ENCODE peak calls at places on chromosomes 12 and 14, in four cellular contexts. One of them, this sample, is unnamed. For H3K36me3, the result is how much of the 10 kb centered on the place peaks cover.

GRCh38 chr12:123954647-123955350 is 17.8 kb downstream of the CCDC92 start:
- DNase-seq in SJCRH30: no peak
- DNase-seq in HAP-1: no peak
- DNase-seq in astrocyte: no peak
- DNase-seq in this sample: no peak

GRCh38 chr14:93824076-93824475 is 35.8 kb upstream of the PRIMA1 start:
- DNase-seq in astrocyte: no peak
- DNase-seq in HAP-1: no peak
- DNase-seq in SJCRH30: no peak
- DNase-seq in this sample: no peak

GRCh38 chr12:95802482-95803264 is 12.1 kb upstream of the NTN4 start:
- DNase-seq in HAP-1: no peak
- DNase-seq in astrocyte: peak
- DNase-seq in SJCRH30: no peak
- DNase-seq in this sample: peak

GRCh38 chr14:31880935-31881334 is 196.2 kb upstream of the ARHGAP5 start:
- DNase-seq in HAP-1: no peak
- DNase-seq in astrocyte: peak
- DNase-seq in SJCRH30: peak
- DNase-seq in this sample: peak

GRCh38 chr12:104877107-104877705 is 80.9 kb downstream of the SLC41A2 start:
- DNase-seq in astrocyte: peak
- DNase-seq in HAP-1: peak
- DNase-seq in SJCRH30: peak
- DNase-seq in this sample: peak

GRCh38 chr12:31370645-31371620 is 45.0 kb upstream of the SINHCAF start:
- DNase-seq in astrocyte: no peak
- DNase-seq in HAP-1: peak
- DNase-seq in SJCRH30: peak
- DNase-seq in this sample: no peak

GRCh38 chr12:106903241-106903950 is 52.3 kb upstream of the TMEM263 start:
- DNase-seq in astrocyte: peak
- DNase-seq in HAP-1: peak
- DNase-seq in SJCRH30: peak
- DNase-seq in this sample: peak

GRCh38 chr12:26631846-26632245 is 201.1 kb downstream of the ITPR2 start:
- DNase-seq in astrocyte: peak
- DNase-seq in HAP-1: no peak
- DNase-seq in SJCRH30: no peak
- DNase-seq in this sample: peak

GRCh38 chr12:80192087-80192486 is 92.8 kb downstream of the OTOGL start:
- DNase-seq in HAP-1: no peak
- DNase-seq in astrocyte: no peak
- DNase-seq in SJCRH30: no peak
- DNase-seq in this sample: no peak

GRCh38 chr12:29752121-29752520 is 31.6 kb downstream of the TMTC1 start:
- DNase-seq in SJCRH30: no peak
- DNase-seq in HAP-1: no peak
- DNase-seq in astrocyte: peak
- DNase-seq in this sample: peak

GRCh38 chr12:53122961-53123468 is 19.7 kb downstream of the SOAT2 start:
- DNase-seq in HAP-1: no peak
- DNase-seq in astrocyte: peak
- DNase-seq in SJCRH30: no peak
- DNase-seq in this sample: no peak

DNA sequence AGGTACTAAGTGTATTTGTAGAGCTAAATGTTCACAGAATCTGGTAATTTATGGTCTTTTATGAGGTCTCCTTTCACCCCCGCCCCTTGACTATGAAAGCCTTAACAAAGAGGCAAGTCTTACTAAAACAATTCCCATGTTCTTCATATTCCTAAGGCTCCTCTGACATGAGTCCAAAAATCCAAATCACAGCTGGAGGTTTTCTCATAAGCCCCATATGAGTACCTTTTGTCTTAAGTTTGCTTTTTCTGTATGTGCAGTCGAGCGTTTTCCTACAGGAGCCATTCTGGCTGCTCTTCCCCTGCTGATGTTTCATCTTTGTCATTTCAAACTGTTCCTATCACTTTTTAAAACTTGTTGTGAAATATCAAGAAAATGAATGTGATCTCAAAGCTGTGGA is 55.2 kb downstream of the SIX1 start:
- DNase-seq in SJCRH30: no peak
- DNase-seq in HAP-1: no peak
- DNase-seq in astrocyte: no peak
- DNase-seq in this sample: no peak
- H3K36me3 ChIP-seq in SJCRH30: under half
- H3K36me3 ChIP-seq in HAP-1: under half
- H3K36me3 ChIP-seq in astrocyte: under half
- H3K36me3 ChIP-seq in this sample: under half

GRCh38 chr12:132672116-132672515 is 15.0 kb downstream of the POLE start:
- DNase-seq in astrocyte: no peak
- DNase-seq in HAP-1: no peak
- DNase-seq in SJCRH30: no peak
- DNase-seq in this sample: no peak

GRCh38 chr12:132675753-132676152 is 11.4 kb downstream of the POLE start:
- DNase-seq in SJCRH30: no peak
- DNase-seq in HAP-1: no peak
- DNase-seq in astrocyte: no peak
- DNase-seq in this sample: no peak

GRCh38 chr12:132673288-132674179 is 13.6 kb downstream of the POLE start:
- DNase-seq in SJCRH30: no peak
- DNase-seq in HAP-1: no peak
- DNase-seq in astrocyte: no peak
- DNase-seq in this sample: no peak

GRCh38 chr12:132674561-132674960 is 12.6 kb downstream of the POLE start:
- DNase-seq in HAP-1: no peak
- DNase-seq in astrocyte: no peak
- DNase-seq in SJCRH30: no peak
- DNase-seq in this sample: no peak

DNA sequence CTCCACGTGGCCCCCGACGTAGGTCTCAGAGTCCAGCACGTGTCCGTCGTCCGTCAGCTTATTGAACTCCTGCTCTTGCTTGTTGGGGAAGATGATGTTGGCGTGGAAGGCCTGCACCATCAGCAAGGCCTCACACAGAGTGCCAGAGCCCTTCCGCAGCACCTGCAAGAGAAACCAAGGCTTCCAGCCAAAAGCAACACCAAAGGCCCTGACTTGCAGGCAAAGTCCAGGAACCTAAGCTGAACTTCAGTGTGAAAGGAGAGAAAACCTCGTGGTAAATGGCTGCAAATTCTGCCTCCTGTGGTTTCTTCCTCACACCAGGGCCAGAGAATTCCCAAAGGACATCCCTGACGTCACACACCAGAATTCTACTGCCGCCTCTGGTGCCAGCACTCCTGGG is 14.5 kb downstream of the POLE start:
- DNase-seq in HAP-1: no peak
- DNase-seq in SJCRH30: no peak
- DNase-seq in astrocyte: no peak
- DNase-seq in this sample: no peak
- H3K36me3 ChIP-seq in HAP-1: half or more
- H3K36me3 ChIP-seq in SJCRH30: half or more
- H3K36me3 ChIP-seq in astrocyte: under half
- H3K36me3 ChIP-seq in this sample: under half

GRCh38 chr14:92556863-92557543 is 43.4 kb downstream of the RIN3 start:
- DNase-seq in HAP-1: no peak
- DNase-seq in SJCRH30: no peak
- DNase-seq in astrocyte: no peak
- DNase-seq in this sample: no peak
- H3K36me3 ChIP-seq in HAP-1: under half
- H3K36me3 ChIP-seq in SJCRH30: under half
- H3K36me3 ChIP-seq in astrocyte: under half
- H3K36me3 ChIP-seq in this sample: under half

GRCh38 chr12:116727261-116727660 is 10.6 kb downstream of the SPRING1 start:
- DNase-seq in HAP-1: no peak
- DNase-seq in astrocyte: no peak
- DNase-seq in SJCRH30: no peak
- DNase-seq in this sample: no peak
- H3K36me3 ChIP-seq in HAP-1: under half
- H3K36me3 ChIP-seq in astrocyte: under half
- H3K36me3 ChIP-seq in SJCRH30: under half
- H3K36me3 ChIP-seq in this sample: under half

GRCh38 chr12:359091-359490 is 30.0 kb downstream of the KDM5A start:
- DNase-seq in SJCRH30: no peak
- DNase-seq in astrocyte: no peak
- DNase-seq in HAP-1: no peak
- DNase-seq in this sample: no peak

DNA sequence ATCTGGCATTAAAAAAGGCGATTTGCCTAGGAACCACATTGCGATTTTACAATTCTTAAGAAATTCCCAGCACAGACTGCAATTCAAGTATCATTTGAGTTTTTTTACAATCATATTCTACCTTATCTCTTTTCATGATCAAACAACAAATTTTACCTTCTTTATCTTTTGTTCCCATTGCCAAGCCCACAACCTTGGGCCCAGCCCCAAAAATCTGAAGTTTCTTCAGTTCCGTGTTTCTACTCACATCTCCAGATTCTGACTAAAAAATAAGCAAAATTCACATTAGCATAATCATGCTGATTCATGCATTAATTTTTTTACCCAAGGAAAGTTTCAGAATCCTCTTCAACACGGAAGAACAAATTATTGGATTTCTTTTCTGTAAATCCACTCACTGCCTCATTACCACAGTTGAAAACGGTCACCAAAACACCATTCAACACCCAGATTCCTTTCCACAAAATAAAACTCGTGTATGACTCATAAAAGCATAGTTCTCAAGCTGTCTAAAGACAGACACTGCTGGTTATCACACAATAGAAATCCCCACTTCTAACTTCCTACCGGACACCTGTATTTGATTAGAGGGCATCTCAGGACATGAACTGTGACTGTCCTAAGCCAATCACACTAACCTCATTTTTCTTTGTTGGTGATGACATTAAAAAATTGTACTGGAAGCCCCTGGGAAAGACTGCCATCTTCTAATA is 32.7 kb downstream of the KDM5A start:
- DNase-seq in astrocyte: peak
- DNase-seq in SJCRH30: no peak
- DNase-seq in HAP-1: no peak
- DNase-seq in this sample: no peak
- H3K36me3 ChIP-seq in astrocyte: under half
- H3K36me3 ChIP-seq in SJCRH30: half or more
- H3K36me3 ChIP-seq in HAP-1: under half
- H3K36me3 ChIP-seq in this sample: under half

GRCh38 chr12:109525279-109525585 is 47.8 kb downstream of the UBE3B start:
- DNase-seq in HAP-1: no peak
- DNase-seq in SJCRH30: no peak
- DNase-seq in astrocyte: no peak
- DNase-seq in this sample: no peak

GRCh38 chr12:109524466-109525278 is 47.2 kb downstream of the UBE3B start:
- DNase-seq in HAP-1: peak
- DNase-seq in SJCRH30: no peak
- DNase-seq in astrocyte: no peak
- DNase-seq in this sample: no peak

GRCh38 chr12:109519787-109520186 is 42.4 kb downstream of the UBE3B start:
- DNase-seq in HAP-1: no peak
- DNase-seq in astrocyte: no peak
- DNase-seq in SJCRH30: no peak
- DNase-seq in this sample: no peak

GRCh38 chr12:109523504-109523903 is 46.1 kb downstream of the UBE3B start:
- DNase-seq in HAP-1: no peak
- DNase-seq in SJCRH30: peak
- DNase-seq in astrocyte: no peak
- DNase-seq in this sample: no peak

GRCh38 chr12:109523071-109523470 is 45.6 kb downstream of the UBE3B start:
- DNase-seq in astrocyte: no peak
- DNase-seq in SJCRH30: no peak
- DNase-seq in HAP-1: no peak
- DNase-seq in this sample: no peak
- H3K36me3 ChIP-seq in astrocyte: under half
- H3K36me3 ChIP-seq in SJCRH30: under half
- H3K36me3 ChIP-seq in HAP-1: under half
- H3K36me3 ChIP-seq in this sample: under half